ENCODE peak calls at places on chromosomes 7 and 10, in seven cellular contexts. Z is thoracic aorta, P is tibial nerve, J is IMR-90, Y is psoas muscle, R is A549, H is colonic mucosa. C is an unnamed sample.

GRCh38 chr10:43137701-43137970 is 609 bp upstream of the CSGALNACT2 start:
- DNase-seq in Z (no peak), P (no peak), J (peak; percentile 46), Y (peak; percentile 70), R (peak; percentile 31), H (peak; percentile 45), C (no peak)

GRCh38 chr7:114649689-114650088 is 235.1 kb downstream of the FOXP2 start:
- DNase-seq in Z (no peak), P (no peak), J (no peak), Y (no peak), R (no peak), H (no peak), C (no peak)

GRCh38 chr10:74419491-74420466 is 268.8 kb downstream of the ADK start:
- DNase-seq in Z (no peak), P (no peak), J (peak; percentile 19), Y (no peak), R (peak; percentile 25), H (peak; percentile 24), C (peak; percentile 2)

GRCh38 chr7:24778543-24779282 is 21.4 kb upstream of the GSDME start:
- DNase-seq in Z (no peak), P (no peak), J (peak; percentile 95), Y (peak; percentile 83), R (no peak), H (no peak), C (peak; percentile 60)

GRCh38 chr10:43386549-43386948 is 15.1 kb downstream of the FXYD4 start:
- DNase-seq in Z (no peak), P (no peak), J (no peak), Y (no peak), R (no peak), H (no peak), C (no peak)

GRCh38 chr7:42694894-42695553 is 216.8 kb downstream of the C7orf25 start:
- DNase-seq in Z (no peak), P (no peak), J (no peak), Y (no peak), R (no peak), H (peak; percentile 31), C (no peak)

GRCh38 chr10:6203331-6204062 is 765 bp downstream of the PFKFB3 start:
- DNase-seq in Z (no peak), P (no peak), J (peak; percentile 47), Y (peak; percentile 77), R (peak; percentile 55), H (peak; percentile 58), C (no peak)

GRCh38 chr7:43568529-43568928 is 14.4 kb upstream of the STK17A start:
- DNase-seq in Z (no peak), P (no peak), J (no peak), Y (no peak), R (no peak), H (no peak), C (no peak)

DNA sequence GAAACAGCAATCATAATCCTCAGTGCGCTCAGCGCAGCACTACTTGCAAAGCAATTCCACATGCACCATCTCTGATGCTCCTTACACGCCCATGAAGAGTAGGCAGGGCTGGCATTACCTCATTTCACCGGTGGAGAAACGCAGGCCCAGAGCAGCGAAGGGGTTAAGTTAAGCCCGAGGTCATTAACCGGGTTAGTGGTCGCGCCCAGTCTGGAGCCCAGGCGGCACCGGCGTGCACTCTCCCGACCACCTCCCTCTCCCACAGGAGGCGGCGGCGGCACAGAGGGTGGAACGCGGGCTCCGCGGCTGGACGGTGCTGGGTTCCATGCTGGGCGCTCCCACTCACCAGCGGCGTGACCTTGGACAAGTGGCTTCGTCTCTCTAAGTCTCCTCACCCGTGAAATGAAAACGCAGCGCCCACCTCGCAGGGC is 503 bp downstream of the FASTK start:
- DNase-seq in Z (no peak), P (no peak), J (no peak), Y (no peak), R (no peak), H (peak; percentile 46), C (no peak)
- TF ChIP-seq CTCF in Z (no peak), P (no peak), J (no peak), Y (no peak), R (no peak), H (no peak), C (no peak)

DNA sequence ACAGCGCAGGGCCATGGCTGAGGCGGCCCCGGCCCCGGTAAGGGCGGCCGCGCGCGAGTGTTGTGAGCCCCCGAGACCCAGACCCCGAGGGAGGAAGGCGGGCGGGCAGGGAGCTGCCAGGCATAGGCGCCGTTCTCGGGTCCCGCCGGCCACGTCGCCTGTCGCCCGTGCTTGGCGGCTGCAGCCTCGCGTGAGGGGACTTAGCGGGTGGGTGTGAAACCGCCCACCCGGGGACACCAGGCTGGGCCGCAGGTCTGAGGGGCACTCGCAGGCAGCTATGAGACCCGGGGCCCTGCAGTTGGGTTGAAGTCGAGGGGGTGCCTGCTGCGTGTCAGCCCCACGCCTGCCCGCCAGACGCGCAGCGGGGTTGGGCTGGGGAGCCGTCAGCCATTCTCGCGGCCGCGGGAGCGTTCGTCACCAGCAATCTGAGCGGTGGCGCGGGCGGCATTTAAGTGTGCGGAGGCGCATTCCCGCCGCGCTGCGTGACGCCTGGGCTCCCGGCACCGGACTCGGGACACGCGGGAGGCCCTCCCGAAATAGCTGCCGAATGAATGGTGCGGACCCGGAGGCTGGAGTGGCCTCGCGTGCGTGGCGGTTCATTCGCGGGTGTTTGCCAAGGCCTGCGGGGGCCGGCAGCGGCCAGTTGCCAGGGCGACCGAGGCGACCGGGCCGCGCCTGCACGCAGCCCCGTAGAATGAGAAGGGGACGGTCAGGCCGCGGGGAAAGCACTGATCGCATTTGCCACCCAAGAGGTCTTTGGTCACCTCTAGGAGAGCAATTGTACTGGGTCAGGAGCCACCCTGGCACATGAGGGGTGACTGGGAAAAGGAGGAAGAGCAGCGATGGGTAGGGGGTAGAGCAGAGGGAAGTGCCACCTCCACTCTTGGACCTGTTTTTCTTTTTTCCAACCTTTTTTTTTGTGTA is 739 bp downstream of the ZNF398 start:
- DNase-seq in Z (peak; percentile 7), P (no peak), J (peak; percentile 51), Y (peak; percentile 77), R (peak; percentile 67), H (peak; percentile 49), C (no peak)
- H3K4me3 ChIP-seq in Z (peak overlapping the region; percentile 75), P (peak overlapping the region; percentile 97), J (peak overlapping the region; percentile 67), Y (peak overlapping the region; percentile 98), R (peak overlapping the region; percentile 91), H (peak overlapping the region; percentile 93), C (peak overlapping the region; percentile 82)

DNA sequence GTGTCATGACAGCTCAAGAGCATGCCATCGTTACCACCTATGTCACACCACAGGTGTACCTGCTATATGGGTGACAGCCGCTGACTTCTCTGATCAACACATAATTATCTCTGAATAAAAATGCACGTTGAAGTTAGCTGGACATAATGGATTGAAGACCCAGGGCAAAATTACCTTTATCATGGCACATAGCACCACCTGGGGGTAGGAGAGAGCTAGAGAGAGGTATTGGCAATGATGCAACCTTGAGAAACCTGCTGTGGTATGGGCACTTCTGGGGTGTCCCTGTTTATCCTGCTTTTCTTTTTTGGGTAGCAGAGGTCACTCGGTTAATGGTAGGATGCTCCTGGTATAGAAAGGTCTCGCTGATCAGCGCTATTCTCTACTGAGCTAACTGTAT is 323.3 kb downstream of the TFEC start:
- DNase-seq in Z (no peak), P (no peak), J (peak; percentile 5), Y (no peak), R (no peak), H (peak; percentile 47), C (no peak)
- TF ChIP-seq CTCF in Z (no peak), P (no peak), J (peak; percentile 17), Y (no peak), R (peak; percentile 30), H (peak; percentile 46), C (peak; percentile 31)

GRCh38 chr7:100573691-100574361 is at the start of gene SAP25:
- DNase-seq in Z (no peak), P (no peak), J (no peak), Y (no peak), R (no peak), H (no peak), C (no peak)

GRCh38 chr7:100572949-100573675 is 588 bp downstream of the SAP25 start:
- DNase-seq in Z (no peak), P (no peak), J (no peak), Y (no peak), R (no peak), H (no peak), C (no peak)

GRCh38 chr7:100571829-100572116 is 1.9 kb downstream of the SAP25 start:
- DNase-seq in Z (no peak), P (no peak), J (no peak), Y (no peak), R (no peak), H (no peak), C (no peak)

GRCh38 chr7:100570954-100571828 is 2.5 kb downstream of the SAP25 start:
- DNase-seq in Z (no peak), P (no peak), J (no peak), Y (peak; percentile 47), R (no peak), H (no peak), C (no peak)

GRCh38 chr7:100572281-100572948 is 1.3 kb downstream of the SAP25 start:
- DNase-seq in Z (no peak), P (no peak), J (no peak), Y (no peak), R (no peak), H (no peak), C (no peak)
- H3K4me3 ChIP-seq in Z (no peak overlapping the region), P (no peak overlapping the region), J (no peak overlapping the region), Y (no peak overlapping the region), R (no peak overlapping the region), H (no peak overlapping the region), C (no peak overlapping the region)